ENCODE peak calls at places on chromosomes 3 and 15, in four cellular contexts. D, T, V and Z are unnamed samples.

GRCh38 chr3:107969994-107970896 is 120.6 kb downstream of the CD47 start:
- DNase-seq in D (no peak), T (no peak), V (no peak), Z (no peak)

GRCh38 chr3:13115616-13115910 is 42.3 kb upstream of the IQSEC1 start:
- DNase-seq in D (no peak), T (no peak), V (peak; percentile 32), Z (no peak)

GRCh38 chr3:35200056-35200455 is 439.3 kb upstream of the ARPP21 start:
- DNase-seq in D (no peak), T (no peak), V (no peak), Z (no peak)

GRCh38 chr3:98561727-98562521 is 30.1 kb downstream of the GPR15 start:
- DNase-seq in D (no peak), T (no peak), V (no peak), Z (no peak)

GRCh38 chr15:77168211-77168610 is 97.3 kb upstream of the TSPAN3 start:
- DNase-seq in D (no peak), T (no peak), V (no peak), Z (no peak)

GRCh38 chr15:31268911-31269784 is 57.5 kb upstream of the KLF13 start:
- DNase-seq in D (peak; percentile 74), T (peak; percentile 35), V (no peak), Z (peak; percentile 56)

GRCh38 chr3:66492672-66493071 is 8.2 kb downstream of the LRIG1 start:
- DNase-seq in D (no peak), T (no peak), V (no peak), Z (no peak)

GRCh38 chr3:170961616-170962400 is 53.4 kb upstream of the EIF5A2 start:
- DNase-seq in D (no peak), T (no peak), V (no peak), Z (no peak)

GRCh38 chr3:101065962-101066361 is 72.7 kb upstream of the ABI3BP start:
- DNase-seq in D (no peak), T (no peak), V (no peak), Z (no peak)

GRCh38 chr15:98853161-98853560 is 154.4 kb downstream of the PGPEP1L start:
- DNase-seq in D (peak; percentile 89), T (peak; percentile 87), V (peak; percentile 92), Z (peak; percentile 93)

GRCh38 chr3:163490119-163490518 is 1588.2 kb downstream of the SI start:
- DNase-seq in D (no peak), T (no peak), V (no peak), Z (no peak)

GRCh38 chr15:93515256-93516044 is 426.4 kb upstream of the RGMA start:
- DNase-seq in D (no peak), T (no peak), V (no peak), Z (no peak)
- TF ChIP-seq CTCF in D (no peak), T (no peak), V (no peak), Z (no peak)

GRCh38 chr3:14278799-14279705 is 100.4 kb downstream of the LSM3 start:
- DNase-seq in D (no peak), T (no peak), V (no peak), Z (no peak)
- TF ChIP-seq CTCF in D (no peak), T (no peak), V (no peak), Z (peak; percentile 13)

GRCh38 chr15:66684136-66684681 is 17.8 kb upstream of the SMAD6 start:
- DNase-seq in D (no peak), T (no peak), V (no peak), Z (no peak)

GRCh38 chr15:66682865-66683264 is 19.2 kb upstream of the SMAD6 start:
- DNase-seq in D (no peak), T (no peak), V (no peak), Z (no peak)

GRCh38 chr15:66681395-66681794 is 20.6 kb upstream of the SMAD6 start:
- DNase-seq in D (no peak), T (no peak), V (no peak), Z (no peak)

GRCh38 chr15:66682246-66682645 is 19.8 kb upstream of the SMAD6 start:
- DNase-seq in D (no peak), T (no peak), V (no peak), Z (no peak)

DNA sequence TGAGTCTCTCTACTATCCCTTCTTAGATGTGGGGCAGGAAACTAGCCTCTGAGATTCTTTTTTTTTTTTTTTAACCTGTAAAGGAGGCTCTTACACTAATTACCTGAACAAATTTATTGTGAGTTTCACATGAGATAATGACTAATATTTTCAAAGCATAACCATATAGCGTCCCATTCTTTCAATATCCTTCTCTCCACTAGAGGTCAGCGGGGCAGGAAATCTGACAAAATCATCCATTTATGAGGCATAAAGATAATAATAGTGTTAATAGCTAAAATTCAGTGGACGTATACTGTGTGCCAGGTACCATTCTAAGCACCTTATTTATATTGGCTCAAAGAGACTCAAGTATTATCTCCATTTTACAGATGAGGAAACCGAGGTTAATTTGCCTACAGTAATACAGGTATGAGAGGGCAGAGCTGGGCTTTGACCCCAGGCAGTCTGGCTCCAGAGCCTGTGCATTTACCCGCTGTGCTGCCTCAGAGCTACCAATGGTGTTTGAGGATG is 16.3 kb upstream of the SMAD6 start:
- DNase-seq in D (no peak), T (no peak), V (no peak), Z (no peak)
- TF ChIP-seq CTCF in D (no peak), T (peak; percentile 48), V (no peak), Z (peak; percentile 52)

GRCh38 chr15:57640935-57641682 is 49.4 kb downstream of the MYZAP start:
- DNase-seq in D (no peak), T (no peak), V (no peak), Z (no peak)
- TF ChIP-seq CTCF in D (peak; percentile 13), T (peak; percentile 43), V (peak; percentile 51), Z (peak; percentile 51)